ENCODE peak calls at places on chromosome 16, in five cellular contexts. U is IMR-90, Y is cardiac fibroblast, B is body of pancreas, Q is K562. W is an unnamed sample.

GRCh38 chr16:27244363-27244755 is 24.2 kb downstream of the NSMCE1 start:
- DNase-seq in Q (no peak), Y (no peak), B (no peak), U (no peak), W (no peak)

GRCh38 chr16:57049678-57050077 is 42.7 kb upstream of the CPNE2 start:
- DNase-seq in Q (no peak), U (no peak), B (no peak), Y (no peak), W (no peak)

GRCh38 chr16:70432800-70433455 is 6.0 kb downstream of the ST3GAL2 start:
- DNase-seq in B (peak; percentile 15), Q (no peak), Y (no peak), U (no peak), W (no peak)

GRCh38 chr16:8878523-8878911 is 3.6 kb upstream of the LITAFD start:
- DNase-seq in Q (no peak), B (no peak), Y (peak; percentile 79), U (peak; percentile 86), W (no peak)

GRCh38 chr16:84874983-84875382 is 55.2 kb downstream of the CRISPLD2 start:
- DNase-seq in Y (no peak), B (no peak), Q (no peak), U (peak; percentile 41), W (no peak)

GRCh38 chr16:4290236-4290830 is 17.5 kb upstream of the TFAP4 start:
- DNase-seq in U (peak; percentile 66), Y (peak; percentile 92), Q (no peak), B (no peak), W (no peak)

GRCh38 chr16:6146874-6147425 is 1049.4 kb upstream of the EEF2KMT start:
- DNase-seq in U (no peak), B (no peak), Y (no peak), Q (no peak), W (no peak)

GRCh38 chr16:66412182-66412581 is 14.9 kb upstream of the BEAN1 start:
- DNase-seq in Y (no peak), Q (no peak), U (no peak), B (no peak), W (no peak)

GRCh38 chr16:5966004-5966403 is 868.4 kb upstream of the EEF2KMT start:
- DNase-seq in B (no peak), Y (no peak), U (no peak), Q (no peak), W (no peak)

GRCh38 chr16:79653337-79654000 is 52.9 kb upstream of the MAF start:
- DNase-seq in Y (peak; percentile 13), Q (no peak), B (peak; percentile 23), U (no peak), W (no peak)

GRCh38 chr16:79169239-79169638 is 431.3 kb downstream of the MAF start:
- DNase-seq in U (no peak), Q (no peak), B (no peak), Y (no peak), W (no peak)

GRCh38 chr16:85360323-85361277 is 248.3 kb upstream of the CIBAR2 start:
- DNase-seq in U (no peak), Y (no peak), Q (no peak), B (peak; percentile 89), W (peak; percentile 91)

GRCh38 chr16:57815987-57816745 is 13.9 kb upstream of the KIFC3 start:
- DNase-seq in Y (peak; percentile 94), Q (peak; percentile 33), U (peak; percentile 93), B (peak; percentile 88), W (peak; percentile 95)

GRCh38 chr16:47213761-47214440 is 70.2 kb upstream of the NETO2 start:
- DNase-seq in U (peak; percentile 12), B (no peak), Y (no peak), Q (no peak), W (no peak)

GRCh38 chr16:81106826-81107503 is 10.8 kb upstream of the GCSH start:
- DNase-seq in U (no peak), Q (no peak), B (no peak), Y (no peak), W (no peak)

GRCh38 chr16:57379579-57379978 is 7.3 kb downstream of the CX3CL1 start:
- DNase-seq in U (no peak), Q (no peak), B (no peak), Y (no peak), W (peak; percentile 74)

GRCh38 chr16:10997485-10997884 is 53.1 kb downstream of the CLEC16A start:
- DNase-seq in B (no peak), Q (no peak), U (no peak), Y (no peak), W (no peak)

GRCh38 chr16:70664325-70665112 is 18.2 kb downstream of the IL34 start:
- DNase-seq in U (no peak), Y (no peak), Q (no peak), B (no peak), W (peak; percentile 64)

GRCh38 chr16:15034266-15035162 is 21.4 kb downstream of the NTAN1 start:
- DNase-seq in U (no peak), B (no peak), Y (peak; percentile 22), Q (no peak), W (peak; percentile 32)

GRCh38 chr16:47129755-47130435 is 13.8 kb downstream of the NETO2 start:
- DNase-seq in U (no peak), Y (no peak), B (no peak), Q (no peak), W (no peak)

GRCh38 chr16:57807252-57807967 is 5.1 kb upstream of the KIFC3 start:
- DNase-seq in Y (no peak), Q (no peak), B (no peak), U (no peak), W (no peak)

GRCh38 chr16:70476272-70477020 is 22.1 kb downstream of the FCSK start:
- DNase-seq in U (peak; percentile 83), B (peak; percentile 26), Q (no peak), Y (peak; percentile 69), W (no peak)

GRCh38 chr16:70736454-70737376 is 50.9 kb upstream of the MTSS2 start:
- DNase-seq in Y (no peak), B (no peak), U (peak; percentile 34), Q (no peak), W (no peak)

GRCh38 chr16:68981971-68982370 is 123.5 kb upstream of the HAS3 start:
- DNase-seq in Y (no peak), B (no peak), Q (no peak), U (no peak), W (no peak)

GRCh38 chr16:80107900-80108299 is 432.9 kb upstream of the DYNLRB2 start:
- DNase-seq in Q (no peak), U (no peak), B (no peak), Y (peak; percentile 15), W (no peak)

GRCh38 chr16:6165330-6165984 is 1067.9 kb upstream of the EEF2KMT start:
- DNase-seq in U (no peak), Q (no peak), B (no peak), Y (no peak), W (no peak)

GRCh38 chr16:62068747-62069146 is 32.5 kb upstream of the CDH8 start:
- DNase-seq in B (no peak), Q (peak; percentile 48), U (no peak), Y (peak; percentile 0), W (no peak)

GRCh38 chr16:72990003-72990521 is 57.9 kb downstream of the ZFHX3 start:
- DNase-seq in B (peak; percentile 52), Q (no peak), U (peak; percentile 68), Y (peak; percentile 83), W (peak; percentile 73)

GRCh38 chr16:89965447-89966225 is 17.1 kb downstream of the DEF8 start:
- DNase-seq in B (no peak), Q (no peak), Y (no peak), U (no peak), W (no peak)
- H3K4me3 ChIP-seq in B (no peak overlapping the region), Q (no peak overlapping the region), Y (no peak overlapping the region), U (no peak overlapping the region), W (no peak overlapping the region)

DNA sequence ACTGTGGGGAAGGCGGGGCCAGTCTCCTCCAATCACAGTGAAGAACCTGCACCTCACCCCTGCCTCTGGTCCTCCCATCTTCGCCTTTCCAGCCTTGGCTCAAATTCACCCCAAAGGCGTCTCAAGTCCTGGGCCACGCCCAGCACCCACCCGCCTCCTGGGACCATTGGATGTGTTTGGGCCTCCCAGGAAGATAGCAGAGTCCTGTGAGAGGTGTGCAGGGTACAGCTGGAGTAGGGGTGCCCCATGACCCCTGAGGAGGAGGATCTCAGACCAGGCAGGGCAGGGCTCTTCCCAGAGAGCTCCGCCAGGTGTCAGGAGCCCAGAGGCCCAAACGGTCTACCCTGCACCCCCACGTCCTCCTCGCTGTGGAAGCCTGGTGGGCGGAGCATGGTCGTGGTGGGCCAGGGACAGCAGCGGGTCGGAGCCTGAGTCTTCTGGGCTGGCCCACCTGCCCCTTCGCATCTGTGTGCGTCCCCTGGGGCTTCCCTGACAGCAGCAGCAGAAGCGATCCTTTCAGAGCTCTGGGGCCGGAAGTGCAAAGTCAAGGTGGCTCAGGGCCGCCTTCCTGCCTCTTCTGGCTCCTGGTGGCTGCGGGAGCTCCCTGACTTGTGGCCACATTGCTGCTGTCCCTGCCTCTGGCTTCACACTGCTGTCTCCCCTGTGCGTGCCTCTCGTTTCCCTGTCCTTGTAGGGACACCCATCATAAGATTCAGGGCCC is 34.9 kb upstream of the ZNF469 start:
- DNase-seq in B (no peak), Q (no peak), Y (no peak), U (no peak), W (peak; percentile 48)
- H3K4me3 ChIP-seq in B (no peak overlapping the region), Q (no peak overlapping the region), Y (no peak overlapping the region), U (no peak overlapping the region), W (no peak overlapping the region)

GRCh38 chr16:2172688-2173335 is 17.2 kb downstream of the TRAF7 start:
- DNase-seq in U (no peak), Y (no peak), B (no peak), Q (no peak), W (no peak)

GRCh38 chr16:2170080-2170479 is 14.5 kb downstream of the TRAF7 start:
- DNase-seq in U (no peak), Y (no peak), B (no peak), Q (no peak), W (no peak)

GRCh38 chr16:2173366-2173765 is 17.8 kb downstream of the TRAF7 start:
- DNase-seq in Y (no peak), Q (no peak), U (no peak), B (no peak), W (no peak)

GRCh38 chr16:2170587-2171435 is 15.2 kb downstream of the TRAF7 start:
- DNase-seq in U (no peak), Y (no peak), Q (no peak), B (no peak), W (no peak)

GRCh38 chr16:2171601-2172178 is 16.1 kb downstream of the TRAF7 start:
- DNase-seq in B (no peak), Y (no peak), U (no peak), Q (no peak), W (no peak)
- H3K4me3 ChIP-seq in B (no peak overlapping the region), Y (no peak overlapping the region), U (no peak overlapping the region), Q (no peak overlapping the region), W (no peak overlapping the region)

GRCh38 chr16:49745434-49745833 is 110.5 kb downstream of the ZNF423 start:
- DNase-seq in B (no peak), Y (no peak), U (no peak), Q (no peak), W (no peak)
- H3K4me3 ChIP-seq in B (no peak overlapping the region), Y (no peak overlapping the region), U (no peak overlapping the region), Q (no peak overlapping the region), W (no peak overlapping the region)

GRCh38 chr16:23757937-23758619 is 3.3 kb downstream of the CHP2 start:
- DNase-seq in B (no peak), Y (no peak), U (no peak), Q (no peak), W (no peak)

GRCh38 chr16:23757116-23757515 is 2.3 kb downstream of the CHP2 start:
- DNase-seq in Y (no peak), U (no peak), Q (no peak), B (no peak), W (no peak)

GRCh38 chr16:23755484-23755809 is 621 bp downstream of the CHP2 start:
- DNase-seq in Q (peak; percentile 24), U (no peak), Y (no peak), B (no peak), W (no peak)

GRCh38 chr16:23754594-23755483 is at the start of gene CHP2:
- DNase-seq in Y (no peak), U (no peak), Q (peak; percentile 93), B (peak; percentile 7), W (no peak)

GRCh38 chr16:23753908-23754593 is 775 bp upstream of the CHP2 start:
- DNase-seq in B (no peak), Y (no peak), U (no peak), Q (no peak), W (no peak)
- H3K4me3 ChIP-seq in B (no peak overlapping the region), Y (no peak overlapping the region), U (no peak overlapping the region), Q (peak overlapping the region; percentile 45), W (no peak overlapping the region)

W was measured in RWPE2.